ENCODE peak calls at places on chromosomes 3 and 15, in nine cellular contexts. S is glutamatergic neuron; X is right lobe of liver; D is activated CD4-positive, alpha-beta T cell treated with anti-CD3 and anti-CD28 coated beads, Interleukin-2, amount 50 U/mL, for 4 hours; O is NCI-H1092 treated with DMSO at 0.1 percent for 48 hours; N is stimulated activated CD8-positive, alpha-beta memory T cell treated with anti-CD3 and anti-CD28 coated beads, Interleukin-12 subunit alpha, Interleukin-12 subunit beta, amount 100 ng/mL, for 4 hours; Y is stomach; H is GM23338; K is astrocyte of the spinal cord. G is an unnamed sample.

GRCh38 chr3:12154151-12154550 is 4.6 kb downstream of the TIMP4 start:
- DNase-seq in H (no peak), D (no peak), N (no peak), Y (no peak), K (peak), S (no peak), X (no peak), O (no peak), G (no peak)

GRCh38 chr15:71091601-71092000 is 23.7 kb upstream of the THSD4 start:
- DNase-seq in H (no peak), Y (no peak), X (no peak), O (no peak), S (no peak), K (no peak), N (no peak), D (no peak), G (no peak)

GRCh38 chr3:38739396-38739689 is 76.7 kb downstream of the SCN10A start:
- DNase-seq in K (no peak), D (no peak), N (no peak), O (no peak), S (no peak), H (peak), X (no peak), Y (no peak), G (no peak)

GRCh38 chr3:31699309-31699953 is 166.7 kb downstream of the STT3B start:
- DNase-seq in D (no peak), Y (no peak), N (no peak), K (no peak), S (no peak), X (no peak), H (no peak), O (no peak), G (no peak)

GRCh38 chr15:80991446-80991845 is 1.8 kb upstream of the MESD start:
- DNase-seq in Y (no peak), K (no peak), X (no peak), O (no peak), H (no peak), D (no peak), S (no peak), N (no peak), G (peak)

GRCh38 chr3:125632597-125632996 is 37.3 kb upstream of the OSBPL11 start:
- DNase-seq in K (no peak), Y (no peak), H (no peak), S (no peak), D (no peak), X (no peak), O (no peak), N (no peak), G (no peak)

GRCh38 chr3:40086890-40087884 is 222.3 kb upstream of the EIF1B start:
- DNase-seq in N (no peak), O (peak), H (no peak), Y (no peak), S (no peak), K (no peak), X (no peak), D (no peak), G (no peak)

GRCh38 chr3:145820175-145820574 is 340.8 kb downstream of the PLOD2 start:
- DNase-seq in Y (no peak), N (no peak), X (no peak), D (no peak), S (no peak), H (no peak), O (no peak), K (peak), G (no peak)

GRCh38 chr3:15377961-15378791 is 45.8 kb upstream of the SH3BP5 start:
- DNase-seq in Y (peak), O (peak), H (peak), X (peak), N (peak), D (peak), K (peak), S (peak), G (peak)

GRCh38 chr3:124033360-124034015 is 41.6 kb upstream of the ROPN1 start:
- DNase-seq in S (no peak), K (no peak), Y (no peak), X (peak), H (peak), N (no peak), D (no peak), O (peak), G (peak)

GRCh38 chr3:71447803-71448202 is 135.7 kb downstream of the FOXP1 start:
- DNase-seq in H (no peak), N (no peak), X (no peak), K (peak), Y (no peak), S (no peak), O (no peak), D (no peak), G (no peak)

GRCh38 chr15:63869371-63870042 is 35.8 kb upstream of the HERC1 start:
- DNase-seq in N (no peak), O (no peak), D (no peak), H (no peak), K (no peak), Y (no peak), S (no peak), X (no peak), G (no peak)

GRCh38 chr15:98522127-98522526 is 126.2 kb upstream of the IGF1R start:
- DNase-seq in Y (no peak), H (no peak), S (no peak), O (no peak), N (no peak), D (no peak), X (no peak), K (no peak), G (no peak)

GRCh38 chr15:41775651-41776050 is 1.4 kb downstream of the MAPKBP1 start:
- DNase-seq in K (no peak), Y (no peak), S (no peak), O (no peak), H (no peak), D (no peak), N (no peak), X (no peak), G (no peak)

GRCh38 chr3:182906036-182906435 is 74.3 kb downstream of the DCUN1D1 start:
- DNase-seq in O (no peak), K (no peak), Y (no peak), H (no peak), N (no peak), X (no peak), D (no peak), S (no peak), G (no peak)

GRCh38 chr3:62414786-62415185 is 41.4 kb upstream of the FEZF2 start:
- DNase-seq in N (no peak), X (no peak), H (peak), K (no peak), O (no peak), Y (no peak), S (peak), D (no peak), G (no peak)

GRCh38 chr3:196537319-196537984 is 22.3 kb upstream of the SMCO1 start:
- DNase-seq in K (no peak), O (no peak), Y (peak), N (peak), H (peak), S (peak), D (peak), X (no peak), G (peak)

GRCh38 chr15:25849431-25849921 is 13.7 kb downstream of the ATP10A start:
- DNase-seq in K (peak), N (no peak), Y (no peak), X (no peak), S (no peak), D (no peak), H (peak), O (no peak), G (no peak)

GRCh38 chr15:47475336-47475735 is 242.0 kb upstream of the SEMA6D start:
- DNase-seq in Y (no peak), X (no peak), O (no peak), S (no peak), N (no peak), H (no peak), K (no peak), D (no peak), G (no peak)

GRCh38 chr15:88563638-88564037 is 17.2 kb upstream of the DET1 start:
- DNase-seq in S (no peak), K (no peak), N (no peak), D (no peak), Y (no peak), X (no peak), O (no peak), H (no peak), G (no peak)

GRCh38 chr15:73019733-73020132 is 32.5 kb upstream of the NEO1 start:
- DNase-seq in K (no peak), O (no peak), X (no peak), D (no peak), H (no peak), Y (no peak), S (no peak), N (no peak), G (no peak)

GRCh38 chr3:111735271-111735758 is 123.8 kb upstream of the PHLDB2 start:
- DNase-seq in X (no peak), H (no peak), Y (no peak), K (peak), S (no peak), N (no peak), O (no peak), D (no peak), G (no peak)

GRCh38 chr15:76169013-76169412 is 109.2 kb downstream of the TMEM266 start:
- DNase-seq in Y (no peak), K (no peak), N (no peak), S (no peak), D (no peak), O (no peak), X (no peak), H (peak), G (no peak)

GRCh38 chr3:169813757-169814517 is 1.2 kb upstream of the LRRC34 start:
- DNase-seq in H (peak), Y (peak), N (peak), O (peak), X (peak), D (peak), K (no peak), S (no peak), G (no peak)

GRCh38 chr3:113266738-113267137 is 55.4 kb downstream of the BOC start:
- DNase-seq in S (no peak), H (no peak), X (no peak), D (no peak), N (no peak), K (no peak), Y (no peak), O (peak), G (no peak)

GRCh38 chr15:57090460-57090859 is 172.0 kb downstream of the TCF12 start:
- DNase-seq in K (no peak), H (no peak), Y (no peak), N (no peak), X (no peak), S (no peak), O (no peak), D (no peak), G (no peak)

GRCh38 chr3:51539291-51539891 is 872 bp downstream of the RAD54L2 start:
- DNase-seq in S (peak), N (peak), H (peak), Y (no peak), X (peak), O (no peak), D (peak), K (peak), G (no peak)

GRCh38 chr15:46365612-46366011 is 730.8 kb downstream of the SQOR start:
- DNase-seq in K (peak), H (no peak), Y (no peak), O (no peak), D (no peak), S (no peak), X (no peak), N (no peak), G (peak)

GRCh38 chr15:26065723-26066122 is 202.6 kb upstream of the ATP10A start:
- DNase-seq in N (no peak), X (no peak), S (no peak), O (peak), D (no peak), K (no peak), H (peak), Y (no peak), G (no peak)

GRCh38 chr3:165895919-165896318 is 58.7 kb upstream of the BCHE start:
- DNase-seq in N (no peak), K (no peak), D (no peak), O (no peak), H (peak), X (no peak), Y (no peak), S (peak), G (no peak)

GRCh38 chr3:14338898-14339458 is 63.4 kb upstream of the SLC6A6 start:
- DNase-seq in D (no peak), O (no peak), X (no peak), H (no peak), S (no peak), K (no peak), Y (no peak), N (no peak), G (no peak)

GRCh38 chr3:101039285-101039684 is 46.1 kb upstream of the ABI3BP start:
- DNase-seq in Y (no peak), X (no peak), H (no peak), O (no peak), S (no peak), D (no peak), N (no peak), K (no peak), G (no peak)

GRCh38 chr3:106836906-106837305 is 540.3 kb upstream of the CCDC54 start:
- DNase-seq in D (no peak), K (no peak), S (no peak), N (no peak), X (no peak), Y (no peak), H (peak), O (no peak), G (no peak)

GRCh38 chr15:96888764-96889163 is 558.3 kb downstream of the NR2F2 start:
- DNase-seq in X (no peak), H (no peak), O (no peak), N (no peak), Y (no peak), D (no peak), K (no peak), S (no peak), G (no peak)

GRCh38 chr15:70480196-70480856 is 283.0 kb downstream of the UACA start:
- DNase-seq in Y (no peak), S (no peak), D (peak), H (no peak), X (no peak), N (peak), O (no peak), K (no peak), G (no peak)

GRCh38 chr15:29821416-29822099 is 710 bp downstream of the TJP1 start:
- DNase-seq in Y (peak), K (peak), O (peak), S (peak), H (peak), N (no peak), D (no peak), X (peak), G (peak)

GRCh38 chr3:56985460-56986327 is 74.8 kb upstream of the SPATA12 start:
- DNase-seq in D (peak), S (no peak), O (no peak), Y (no peak), H (peak), K (peak), N (no peak), X (no peak), G (no peak)

GRCh38 chr3:42850263-42850662 is 25.4 kb downstream of the CYP8B1 start:
- DNase-seq in H (no peak), D (no peak), O (no peak), N (no peak), K (no peak), S (no peak), Y (no peak), X (no peak), G (no peak)